ENCODE peak calls at places on chromosome 21, in six cellular contexts. One of them, this sample, is unnamed.

GRCh38 chr21:31967334-31967733 is 94.5 kb downstream of the HUNK start:
- DNase-seq in endothelial cell of umbilical vein: no peak
- DNase-seq in GM23338: no peak
- DNase-seq in PC-3: no peak
- DNase-seq in mammary epithelial cell: no peak
- DNase-seq in A549: no peak
- DNase-seq in this sample: no peak

GRCh38 chr21:37243961-37244360 is 23.2 kb downstream of the VPS26C start:
- DNase-seq in endothelial cell of umbilical vein: no peak
- DNase-seq in GM23338: no peak
- DNase-seq in PC-3: no peak
- DNase-seq in mammary epithelial cell: no peak
- DNase-seq in A549: no peak
- DNase-seq in this sample: no peak

GRCh38 chr21:37939838-37940237 is 23.6 kb upstream of the KCNJ6 start:
- DNase-seq in endothelial cell of umbilical vein: no peak
- DNase-seq in GM23338: no peak
- DNase-seq in PC-3: no peak
- DNase-seq in mammary epithelial cell: no peak
- DNase-seq in A549: no peak
- DNase-seq in this sample: no peak

GRCh38 chr21:14587266-14587665 is 41.2 kb upstream of the SAMSN1 start:
- DNase-seq in endothelial cell of umbilical vein: no peak
- DNase-seq in GM23338: no peak
- DNase-seq in PC-3: no peak
- DNase-seq in mammary epithelial cell: no peak
- DNase-seq in A549: no peak
- DNase-seq in this sample: no peak

GRCh38 chr21:14842641-14843040 is 222.2 kb downstream of the NRIP1 start:
- DNase-seq in endothelial cell of umbilical vein: no peak
- DNase-seq in GM23338: no peak
- DNase-seq in PC-3: no peak
- DNase-seq in mammary epithelial cell: no peak
- DNase-seq in A549: no peak
- DNase-seq in this sample: no peak

GRCh38 chr21:39349211-39350093 is 564 bp upstream of the HMGN1 start:
- DNase-seq in endothelial cell of umbilical vein: peak
- DNase-seq in GM23338: peak
- DNase-seq in PC-3: peak
- DNase-seq in mammary epithelial cell: peak
- DNase-seq in A549: peak
- DNase-seq in this sample: peak

GRCh38 chr21:21688877-21689276 is 690.7 kb downstream of the NCAM2 start:
- DNase-seq in endothelial cell of umbilical vein: no peak
- DNase-seq in GM23338: peak
- DNase-seq in PC-3: peak
- DNase-seq in mammary epithelial cell: no peak
- DNase-seq in A549: no peak
- DNase-seq in this sample: peak

GRCh38 chr21:37452222-37452621 is 85.6 kb downstream of the DYRK1A start:
- DNase-seq in endothelial cell of umbilical vein: peak
- DNase-seq in GM23338: no peak
- DNase-seq in PC-3: no peak
- DNase-seq in mammary epithelial cell: peak
- DNase-seq in A549: no peak
- DNase-seq in this sample: peak

GRCh38 chr21:16047857-16048256 is 318.1 kb downstream of the USP25 start:
- DNase-seq in endothelial cell of umbilical vein: no peak
- DNase-seq in GM23338: no peak
- DNase-seq in PC-3: no peak
- DNase-seq in mammary epithelial cell: no peak
- DNase-seq in A549: no peak
- DNase-seq in this sample: peak

GRCh38 chr21:25809013-25809412 is 74.2 kb downstream of the GABPA start:
- DNase-seq in endothelial cell of umbilical vein: no peak
- DNase-seq in GM23338: no peak
- DNase-seq in PC-3: peak
- DNase-seq in mammary epithelial cell: peak
- DNase-seq in A549: no peak
- DNase-seq in this sample: no peak

GRCh38 chr21:35326677-35327076 is 277.6 kb upstream of the RUNX1 start:
- DNase-seq in endothelial cell of umbilical vein: no peak
- DNase-seq in GM23338: no peak
- DNase-seq in PC-3: no peak
- DNase-seq in mammary epithelial cell: no peak
- DNase-seq in A549: no peak
- DNase-seq in this sample: no peak

GRCh38 chr21:15241997-15242767 is 177.4 kb upstream of the NRIP1 start:
- DNase-seq in endothelial cell of umbilical vein: peak
- DNase-seq in GM23338: peak
- DNase-seq in PC-3: peak
- DNase-seq in mammary epithelial cell: peak
- DNase-seq in A549: no peak
- DNase-seq in this sample: no peak

GRCh38 chr21:36207577-36208320 is 51.1 kb downstream of the DOP1B start:
- DNase-seq in endothelial cell of umbilical vein: peak
- DNase-seq in GM23338: no peak
- DNase-seq in PC-3: peak
- DNase-seq in mammary epithelial cell: peak
- DNase-seq in A549: no peak
- DNase-seq in this sample: peak

GRCh38 chr21:37155216-37155615 is 82.2 kb downstream of the TTC3 start:
- DNase-seq in endothelial cell of umbilical vein: no peak
- DNase-seq in GM23338: peak
- DNase-seq in PC-3: peak
- DNase-seq in mammary epithelial cell: no peak
- DNase-seq in A549: no peak
- DNase-seq in this sample: peak

GRCh38 chr21:38494254-38494648 is 4.0 kb downstream of the ERG start:
- DNase-seq in endothelial cell of umbilical vein: no peak
- DNase-seq in GM23338: no peak
- DNase-seq in PC-3: no peak
- DNase-seq in mammary epithelial cell: no peak
- DNase-seq in A549: no peak
- DNase-seq in this sample: peak

GRCh38 chr21:35927262-35927661 is 133.1 kb downstream of the SETD4 start:
- DNase-seq in endothelial cell of umbilical vein: no peak
- DNase-seq in GM23338: no peak
- DNase-seq in PC-3: no peak
- DNase-seq in mammary epithelial cell: no peak
- DNase-seq in A549: no peak
- DNase-seq in this sample: no peak

GRCh38 chr21:39168800-39169199 is 14.5 kb downstream of the PSMG1 start:
- DNase-seq in endothelial cell of umbilical vein: no peak
- DNase-seq in GM23338: no peak
- DNase-seq in PC-3: no peak
- DNase-seq in mammary epithelial cell: no peak
- DNase-seq in A549: no peak
- DNase-seq in this sample: no peak

GRCh38 chr21:35390013-35390776 is 341.1 kb upstream of the RUNX1 start:
- DNase-seq in endothelial cell of umbilical vein: peak
- DNase-seq in GM23338: no peak
- DNase-seq in PC-3: peak
- DNase-seq in mammary epithelial cell: peak
- DNase-seq in A549: no peak
- DNase-seq in this sample: peak

GRCh38 chr21:35974801-35975200 is 85.5 kb downstream of the SETD4 start:
- DNase-seq in endothelial cell of umbilical vein: no peak
- DNase-seq in GM23338: no peak
- DNase-seq in PC-3: peak
- DNase-seq in mammary epithelial cell: no peak
- DNase-seq in A549: no peak
- DNase-seq in this sample: peak

GRCh38 chr21:15159382-15160020 is 94.7 kb upstream of the NRIP1 start:
- DNase-seq in endothelial cell of umbilical vein: no peak
- DNase-seq in GM23338: no peak
- DNase-seq in PC-3: no peak
- DNase-seq in mammary epithelial cell: no peak
- DNase-seq in A549: no peak
- DNase-seq in this sample: peak

GRCh38 chr21:38259665-38260064 is 2.9 kb downstream of the KCNJ15 start:
- DNase-seq in endothelial cell of umbilical vein: no peak
- DNase-seq in GM23338: no peak
- DNase-seq in PC-3: no peak
- DNase-seq in mammary epithelial cell: no peak
- DNase-seq in A549: no peak
- DNase-seq in this sample: no peak

GRCh38 chr21:29334717-29335428 is 36.2 kb downstream of the BACH1 start:
- DNase-seq in endothelial cell of umbilical vein: no peak
- DNase-seq in GM23338: no peak
- DNase-seq in PC-3: no peak
- DNase-seq in mammary epithelial cell: no peak
- DNase-seq in A549: no peak
- DNase-seq in this sample: peak

GRCh38 chr21:36211660-36212512 is 55.3 kb downstream of the DOP1B start:
- DNase-seq in endothelial cell of umbilical vein: no peak
- DNase-seq in GM23338: no peak
- DNase-seq in PC-3: peak
- DNase-seq in mammary epithelial cell: peak
- DNase-seq in A549: no peak
- DNase-seq in this sample: peak

GRCh38 chr21:29224006-29224405 is 74.7 kb upstream of the BACH1 start:
- DNase-seq in endothelial cell of umbilical vein: no peak
- DNase-seq in GM23338: no peak
- DNase-seq in PC-3: no peak
- DNase-seq in mammary epithelial cell: no peak
- DNase-seq in A549: no peak
- DNase-seq in this sample: no peak

GRCh38 chr21:36615274-36615964 is 83.5 kb upstream of the SIM2 start:
- DNase-seq in endothelial cell of umbilical vein: no peak
- DNase-seq in GM23338: peak
- DNase-seq in PC-3: peak
- DNase-seq in mammary epithelial cell: no peak
- DNase-seq in A549: peak
- DNase-seq in this sample: no peak

GRCh38 chr21:31887596-31887920 is 14.7 kb downstream of the HUNK start:
- DNase-seq in endothelial cell of umbilical vein: no peak
- DNase-seq in GM23338: no peak
- DNase-seq in PC-3: no peak
- DNase-seq in mammary epithelial cell: no peak
- DNase-seq in A549: no peak
- DNase-seq in this sample: no peak

GRCh38 chr21:35508389-35508888 is 459.3 kb upstream of the RUNX1 start:
- DNase-seq in endothelial cell of umbilical vein: no peak
- DNase-seq in GM23338: peak
- DNase-seq in PC-3: peak
- DNase-seq in mammary epithelial cell: peak
- DNase-seq in A549: no peak
- DNase-seq in this sample: peak

GRCh38 chr21:34243562-34243961 is 120.2 kb upstream of the KCNE2 start:
- DNase-seq in endothelial cell of umbilical vein: peak
- DNase-seq in GM23338: peak
- DNase-seq in PC-3: peak
- DNase-seq in mammary epithelial cell: peak
- DNase-seq in A549: no peak
- DNase-seq in this sample: no peak
- TF ChIP-seq CTCF in endothelial cell of umbilical vein: peak
- TF ChIP-seq CTCF in GM23338: peak
- TF ChIP-seq CTCF in PC-3: peak
- TF ChIP-seq CTCF in mammary epithelial cell: peak
- TF ChIP-seq CTCF in A549: no peak
- TF ChIP-seq CTCF in this sample: peak

GRCh38 chr21:26956216-26956615 is 10.7 kb downstream of the ADAMTS5 start:
- DNase-seq in endothelial cell of umbilical vein: no peak
- DNase-seq in GM23338: no peak
- DNase-seq in PC-3: no peak
- DNase-seq in mammary epithelial cell: no peak
- DNase-seq in A549: no peak
- DNase-seq in this sample: no peak

GRCh38 chr21:26952274-26953066 is 14.4 kb downstream of the ADAMTS5 start:
- DNase-seq in endothelial cell of umbilical vein: no peak
- DNase-seq in GM23338: peak
- DNase-seq in PC-3: no peak
- DNase-seq in mammary epithelial cell: no peak
- DNase-seq in A549: no peak
- DNase-seq in this sample: no peak

GRCh38 chr21:26949830-26950229 is 17.1 kb downstream of the ADAMTS5 start:
- DNase-seq in endothelial cell of umbilical vein: no peak
- DNase-seq in GM23338: no peak
- DNase-seq in PC-3: no peak
- DNase-seq in mammary epithelial cell: no peak
- DNase-seq in A549: no peak
- DNase-seq in this sample: no peak

GRCh38 chr21:26958792-26959191 is 8.1 kb downstream of the ADAMTS5 start:
- DNase-seq in endothelial cell of umbilical vein: no peak
- DNase-seq in GM23338: no peak
- DNase-seq in PC-3: no peak
- DNase-seq in mammary epithelial cell: no peak
- DNase-seq in A549: no peak
- DNase-seq in this sample: no peak

GRCh38 chr21:26954591-26955214 is 12.2 kb downstream of the ADAMTS5 start:
- DNase-seq in endothelial cell of umbilical vein: no peak
- DNase-seq in GM23338: no peak
- DNase-seq in PC-3: no peak
- DNase-seq in mammary epithelial cell: no peak
- DNase-seq in A549: no peak
- DNase-seq in this sample: no peak
- H3K4me2 ChIP-seq in endothelial cell of umbilical vein: no peak
- H3K4me2 ChIP-seq in GM23338: no peak
- H3K4me2 ChIP-seq in PC-3: no peak
- H3K4me2 ChIP-seq in mammary epithelial cell: no peak
- H3K4me2 ChIP-seq in A549: no peak
- H3K4me2 ChIP-seq in this sample: no peak

GRCh38 chr21:45836694-45837670 is 144.6 kb upstream of the COL6A1 start:
- DNase-seq in endothelial cell of umbilical vein: no peak
- DNase-seq in GM23338: no peak
- DNase-seq in PC-3: peak
- DNase-seq in mammary epithelial cell: no peak
- DNase-seq in A549: no peak
- DNase-seq in this sample: no peak
- TF ChIP-seq CTCF in endothelial cell of umbilical vein: no peak
- TF ChIP-seq CTCF in GM23338: peak
- TF ChIP-seq CTCF in PC-3: no peak
- TF ChIP-seq CTCF in mammary epithelial cell: no peak
- TF ChIP-seq CTCF in A549: no peak
- TF ChIP-seq CTCF in this sample: no peak

GRCh38 chr21:40616377-40616704 is 230.6 kb downstream of the DSCAM start:
- DNase-seq in endothelial cell of umbilical vein: no peak
- DNase-seq in GM23338: no peak
- DNase-seq in PC-3: no peak
- DNase-seq in mammary epithelial cell: no peak
- DNase-seq in A549: no peak
- DNase-seq in this sample: no peak

GRCh38 chr21:40622531-40622930 is 224.4 kb downstream of the DSCAM start:
- DNase-seq in endothelial cell of umbilical vein: no peak
- DNase-seq in GM23338: no peak
- DNase-seq in PC-3: no peak
- DNase-seq in mammary epithelial cell: peak
- DNase-seq in A549: no peak
- DNase-seq in this sample: peak

GRCh38 chr21:40615503-40616376 is 231.2 kb downstream of the DSCAM start:
- DNase-seq in endothelial cell of umbilical vein: no peak
- DNase-seq in GM23338: no peak
- DNase-seq in PC-3: no peak
- DNase-seq in mammary epithelial cell: peak
- DNase-seq in A549: no peak
- DNase-seq in this sample: peak

GRCh38 chr21:40620386-40621145 is 226.4 kb downstream of the DSCAM start:
- DNase-seq in endothelial cell of umbilical vein: no peak
- DNase-seq in GM23338: no peak
- DNase-seq in PC-3: no peak
- DNase-seq in mammary epithelial cell: no peak
- DNase-seq in A549: no peak
- DNase-seq in this sample: peak

GRCh38 chr21:40618216-40618615 is 228.7 kb downstream of the DSCAM start:
- DNase-seq in endothelial cell of umbilical vein: no peak
- DNase-seq in GM23338: no peak
- DNase-seq in PC-3: no peak
- DNase-seq in mammary epithelial cell: no peak
- DNase-seq in A549: no peak
- DNase-seq in this sample: no peak
- H3K4me2 ChIP-seq in endothelial cell of umbilical vein: no peak
- H3K4me2 ChIP-seq in GM23338: no peak
- H3K4me2 ChIP-seq in PC-3: no peak
- H3K4me2 ChIP-seq in mammary epithelial cell: no peak
- H3K4me2 ChIP-seq in A549: no peak
- H3K4me2 ChIP-seq in this sample: no peak